ENCODE peak calls at places on chromosomes 5 and 9, in eight cellular contexts. K is pancreas, B is Peyer's patch, E is astrocyte of the cerebellum, M is transverse colon, X is mammary epithelial cell, G is astrocyte of the spinal cord, I is left lung. S is an unnamed sample.

GRCh38 chr9:86980802-86981201 is 33.5 kb upstream of the GAS1 start:
- DNase-seq in X (no peak), E (no peak), I (no peak), G (no peak), K (no peak), B (no peak), M (no peak), S (no peak)

GRCh38 chr5:58761418-58761817 is 178.5 kb downstream of the RAB3C start:
- DNase-seq in B (no peak), E (no peak), K (no peak), M (no peak), I (no peak), X (no peak), G (no peak), S (no peak)

GRCh38 chr9:70519912-70520724 is 105.7 kb upstream of the KLF9 start:
- DNase-seq in K (no peak), G (no peak), E (no peak), M (no peak), I (no peak), B (no peak), X (no peak), S (no peak)

GRCh38 chr5:94693043-94693822 is 74.8 kb downstream of the SLF1 start:
- DNase-seq in K (no peak), M (no peak), B (no peak), I (no peak), E (no peak), X (peak), G (peak), S (peak)

GRCh38 chr5:127766556-127767335 is 63.6 kb downstream of the CCDC192 start:
- DNase-seq in X (no peak), E (no peak), M (no peak), B (no peak), I (no peak), G (peak), K (no peak), S (peak)

GRCh38 chr9:116149844-116150243 is 3.7 kb upstream of the PAPPA start:
- DNase-seq in E (no peak), K (peak), B (no peak), I (no peak), X (no peak), M (peak), G (no peak), S (no peak)

GRCh38 chr5:78509884-78510769 is 138.4 kb downstream of the LHFPL2 start:
- DNase-seq in M (peak), X (peak), B (peak), K (peak), E (no peak), G (no peak), I (peak), S (no peak)

GRCh38 chr9:6639622-6640021 is 5.9 kb downstream of the GLDC start:
- DNase-seq in M (no peak), G (no peak), I (no peak), E (no peak), X (no peak), K (no peak), B (no peak), S (no peak)

GRCh38 chr9:84773023-84773422 is 103.5 kb downstream of the NTRK2 start:
- DNase-seq in I (no peak), K (no peak), M (no peak), E (no peak), X (peak), G (no peak), B (no peak), S (peak)

GRCh38 chr5:109830955-109831502 is 141.3 kb downstream of the MAN2A1 start:
- DNase-seq in G (peak), E (no peak), I (no peak), B (no peak), M (no peak), X (peak), K (no peak), S (no peak)

GRCh38 chr9:90805006-90805993 is 3.7 kb downstream of the SYK start:
- DNase-seq in K (no peak), M (no peak), X (no peak), E (no peak), I (no peak), B (no peak), G (no peak), S (no peak)

GRCh38 chr5:154648706-154649105 is 106.5 kb upstream of the LARP1 start:
- DNase-seq in E (no peak), K (peak), X (no peak), I (no peak), M (no peak), G (no peak), B (no peak), S (no peak)

GRCh38 chr5:14591548-14591947 is 10.0 kb downstream of the OTULINL start:
- DNase-seq in X (no peak), E (no peak), M (no peak), B (no peak), G (no peak), K (no peak), I (no peak), S (no peak)
- TF ChIP-seq CTCF in X (no peak), E (no peak), M (no peak), B (no peak), G (no peak), K (no peak), I (no peak), S (no peak)

GRCh38 chr9:124259273-124260078 is 1.7 kb downstream of the NEK6 start:
- DNase-seq in M (peak), K (peak), X (peak), E (peak), I (peak), G (peak), B (no peak), S (peak)

GRCh38 chr9:124257865-124258764 is at the start of gene NEK6:
- DNase-seq in K (peak), M (peak), X (peak), G (no peak), E (no peak), B (no peak), I (peak), S (peak)

GRCh38 chr9:124260769-124261603 is 3.2 kb downstream of the NEK6 start:
- DNase-seq in K (no peak), B (no peak), M (peak), G (peak), X (peak), E (no peak), I (peak), S (peak)

GRCh38 chr9:124257070-124257864 is 482 bp upstream of the NEK6 start:
- DNase-seq in K (no peak), B (no peak), E (no peak), X (peak), M (peak), G (peak), I (peak), S (peak)

DNA sequence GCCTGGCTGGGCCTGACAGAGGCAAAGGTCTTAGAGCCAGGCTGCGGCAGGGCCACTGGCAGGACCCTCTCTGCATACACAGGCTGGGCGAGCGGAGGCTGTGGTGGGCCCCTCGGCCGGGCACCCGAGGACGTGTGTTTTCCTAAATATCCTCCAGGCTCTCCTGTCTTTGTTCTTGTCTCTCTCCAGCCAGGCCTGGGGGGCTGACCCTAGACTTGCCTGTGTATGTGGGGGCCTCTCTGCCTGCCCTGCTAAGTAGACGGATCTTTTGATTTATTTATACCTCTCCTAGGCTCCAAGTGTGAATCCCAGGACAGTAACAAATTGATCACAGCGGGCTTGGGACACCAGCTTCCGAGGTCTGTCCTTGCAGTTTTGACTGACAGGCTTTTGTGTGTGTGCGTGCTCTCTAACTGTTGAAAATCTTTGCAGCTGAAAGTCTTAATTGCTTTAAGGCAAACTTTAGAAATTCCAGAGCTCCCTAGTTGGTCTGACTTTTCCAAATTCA is 1.1 kb downstream of the NEK6 start:
- DNase-seq in B (no peak), M (peak), G (no peak), K (no peak), I (peak), X (peak), E (no peak), S (no peak)
- H3K4me3 ChIP-seq in B (peak), M (peak), G (peak), K (peak), I (peak), X (peak), E (peak), S (peak)

GRCh38 chr9:112487008-112487798 is 576 bp downstream of the KIAA1958 start:
- DNase-seq in I (peak), K (peak), X (peak), M (peak), E (peak), G (peak), B (peak), S (peak)
- TF ChIP-seq CTCF in I (no peak), K (no peak), X (no peak), M (peak), E (no peak), G (no peak), B (no peak), S (no peak)

GRCh38 chr9:112331676-112331955 is 1.8 kb downstream of the PTBP3 start:
- DNase-seq in B (no peak), I (no peak), X (no peak), G (peak), E (no peak), K (no peak), M (no peak), S (no peak)
- H3K4me3 ChIP-seq in B (no peak), I (peak), X (peak), G (peak), E (peak), K (no peak), M (peak), S (peak)

DNA sequence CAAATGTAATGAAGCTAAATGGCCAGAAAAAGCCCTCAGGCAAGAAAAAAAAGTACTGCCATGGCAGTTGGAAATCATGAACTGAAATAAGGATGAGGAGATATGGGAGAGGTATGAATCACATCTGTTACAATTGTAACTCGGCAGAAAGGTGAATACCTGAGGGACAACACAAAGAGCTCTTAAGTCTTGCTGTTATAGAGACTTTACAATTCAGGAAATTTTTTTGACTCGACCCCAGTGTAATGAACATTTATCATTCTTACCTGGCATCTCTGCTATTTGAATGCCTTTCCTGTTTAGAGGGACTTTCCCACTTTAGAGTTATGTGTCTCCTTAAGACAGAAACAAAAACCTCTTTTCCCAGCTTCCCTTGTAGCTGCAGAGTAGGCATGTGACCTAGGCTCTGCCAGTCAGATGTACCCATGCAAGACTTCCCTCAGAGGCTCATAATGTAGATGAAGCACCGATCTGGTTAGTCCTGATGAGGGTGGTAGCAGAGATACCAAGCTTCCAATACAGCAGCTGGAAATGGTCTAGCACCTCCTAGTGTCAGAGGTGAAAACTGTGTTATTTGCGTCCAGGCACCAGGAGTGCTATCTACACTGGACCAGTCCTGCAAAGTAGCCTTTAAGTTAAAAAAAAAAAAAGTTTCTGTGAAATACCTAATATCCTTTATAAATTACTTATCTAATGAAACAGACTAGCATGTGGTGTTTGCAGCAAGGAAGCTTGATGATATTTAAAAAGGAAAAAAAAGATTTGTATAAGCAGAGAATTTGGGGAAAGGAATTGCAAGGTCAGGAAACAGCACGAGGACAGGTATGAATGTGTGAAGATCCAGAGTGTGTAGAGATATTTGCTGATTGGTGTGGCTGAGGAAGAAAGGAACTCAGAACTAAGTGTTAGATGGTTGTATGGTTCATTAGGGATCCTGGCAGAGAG is 146.9 kb upstream of the SLC1A3 start:
- DNase-seq in G (no peak), I (no peak), B (no peak), X (peak), E (no peak), M (no peak), K (no peak), S (no peak)
- TF ChIP-seq CTCF in G (peak), I (no peak), B (no peak), X (peak), E (peak), M (no peak), K (no peak), S (peak)

GRCh38 chr5:33330992-33331391 is 109.8 kb upstream of the TARS1 start:
- DNase-seq in E (no peak), M (no peak), X (no peak), K (no peak), B (no peak), G (no peak), I (no peak), S (no peak)
- H3K4me3 ChIP-seq in E (no peak), M (no peak), X (no peak), K (no peak), B (no peak), G (no peak), I (no peak), S (no peak)

DNA sequence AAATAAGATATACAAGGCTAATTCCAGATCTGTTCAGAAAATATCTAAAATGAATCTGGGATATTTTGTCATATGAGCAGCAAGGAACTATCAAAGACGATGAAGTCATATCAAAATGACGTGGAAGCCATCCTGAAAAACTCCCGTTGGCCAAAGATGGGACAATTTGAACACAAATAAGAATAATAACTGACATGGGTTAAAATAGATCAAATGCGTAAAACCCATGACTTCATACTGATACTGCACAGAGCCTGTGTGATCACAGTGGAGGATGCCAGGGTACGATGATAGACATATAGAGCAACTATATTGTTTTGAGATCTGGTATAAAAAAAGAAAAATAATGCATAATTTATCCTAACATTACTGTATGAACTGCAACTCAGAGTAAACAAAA is 51.0 kb upstream of the PIP5K1B start:
- DNase-seq in K (no peak), I (no peak), E (no peak), X (no peak), B (no peak), G (no peak), M (no peak), S (no peak)
- TF ChIP-seq CTCF in K (no peak), I (no peak), E (no peak), X (no peak), B (no peak), G (no peak), M (no peak), S (no peak)

DNA sequence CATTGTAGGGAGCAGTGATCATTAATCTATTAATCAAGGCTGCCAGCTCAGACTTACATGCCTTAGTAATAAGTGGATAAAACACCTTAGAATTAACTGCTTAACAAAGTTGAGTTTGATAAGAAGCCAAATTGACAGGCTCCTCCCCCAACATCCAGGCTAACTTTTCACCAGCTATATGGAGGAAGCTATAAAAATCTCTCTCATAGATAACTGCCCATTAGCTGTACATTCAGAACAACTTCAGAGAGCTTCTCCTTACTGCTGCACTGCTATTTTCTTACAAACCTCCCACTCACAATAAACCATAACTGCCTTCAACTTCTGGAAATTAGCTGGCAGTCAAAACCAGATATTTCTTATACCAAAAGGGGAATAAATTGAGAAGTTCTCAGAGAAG is 364.1 kb downstream of the PRELID2 start:
- DNase-seq in I (no peak), X (no peak), G (no peak), K (no peak), B (no peak), M (no peak), E (no peak), S (no peak)
- H3K4me3 ChIP-seq in I (no peak), X (no peak), G (no peak), K (no peak), B (no peak), M (no peak), E (no peak), S (no peak)

GRCh38 chr5:76742586-76742985 is 26.7 kb downstream of the F2R start:
- DNase-seq in B (no peak), M (no peak), G (no peak), K (no peak), I (no peak), X (peak), E (no peak), S (peak)

GRCh38 chr5:76744632-76745031 is 28.7 kb downstream of the F2R start:
- DNase-seq in E (no peak), K (no peak), M (no peak), G (no peak), I (no peak), B (no peak), X (no peak), S (no peak)

GRCh38 chr5:76751291-76751690 is 35.4 kb downstream of the F2R start:
- DNase-seq in X (peak), E (no peak), K (no peak), I (no peak), M (no peak), B (no peak), G (no peak), S (no peak)

DNA sequence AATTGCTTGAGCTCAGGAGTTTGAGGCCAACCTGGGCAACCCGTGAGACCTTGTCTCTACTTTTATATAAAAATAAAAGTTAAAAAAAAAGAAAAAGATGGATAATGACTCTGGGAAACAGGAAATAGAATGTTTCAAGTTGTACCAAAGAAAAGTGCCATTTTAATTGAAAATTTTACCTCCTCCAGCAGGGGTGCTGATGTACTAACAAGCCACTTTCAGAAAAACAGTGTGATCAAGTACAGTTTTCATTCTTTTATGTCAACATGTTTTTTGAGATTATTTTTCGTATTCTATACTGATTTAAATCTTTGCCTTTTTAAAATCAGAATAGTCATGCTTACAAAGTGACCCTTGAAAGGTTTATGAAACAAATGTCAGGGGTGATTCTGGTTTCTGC is 30.8 kb downstream of the F2R start:
- DNase-seq in M (no peak), B (no peak), G (no peak), E (no peak), K (no peak), X (no peak), I (no peak), S (no peak)
- TF ChIP-seq CTCF in M (no peak), B (no peak), G (no peak), E (no peak), K (no peak), X (no peak), I (no peak), S (no peak)